ENCODE peak calls at places on chromosomes 5 and 9, in six cellular contexts. C, P, Y, J, X and F are unnamed samples.

GRCh38 chr5:72265032-72265903 is 54.8 kb downstream of the MRPS27 start:
- DNase-seq in X (no peak), P (no peak), C (no peak), Y (no peak), J (no peak), F (no peak)

GRCh38 chr9:134632329-134632728 is 9.3 kb upstream of the COL5A1 start:
- DNase-seq in J (no peak), Y (peak), X (no peak), P (no peak), C (no peak), F (no peak)

GRCh38 chr5:140875085-140876065 is at the start of gene PCDHA12:
- DNase-seq in Y (no peak), X (peak), P (no peak), J (no peak), C (peak), F (peak)

GRCh38 chr5:172830876-172831662 is 3.0 kb upstream of the ERGIC1 start:
- DNase-seq in X (no peak), J (no peak), P (peak), Y (no peak), C (no peak), F (no peak)

GRCh38 chr5:131538177-131538593 is 96.8 kb downstream of the RAPGEF6 start:
- DNase-seq in J (no peak), Y (no peak), X (no peak), P (no peak), C (peak), F (no peak)

GRCh38 chr9:9904021-9904420 is 708.8 kb downstream of the PTPRD start:
- DNase-seq in Y (no peak), J (no peak), X (no peak), P (no peak), C (no peak), F (no peak)

GRCh38 chr5:176965633-176966032 is 40.9 kb downstream of the UIMC1 start:
- DNase-seq in C (no peak), X (no peak), P (no peak), Y (no peak), J (no peak), F (no peak)

GRCh38 chr5:178668579-178668978 is 41.7 kb upstream of the CLK4 start:
- DNase-seq in X (no peak), Y (no peak), P (no peak), J (no peak), C (no peak), F (no peak)

GRCh38 chr9:32677931-32678330 is 42.5 kb upstream of the TAF1L start:
- DNase-seq in C (no peak), J (no peak), Y (no peak), P (no peak), X (no peak), F (no peak)

GRCh38 chr9:23537192-23538059 is 288.6 kb downstream of the ELAVL2 start:
- DNase-seq in X (peak), C (no peak), Y (no peak), P (no peak), J (no peak), F (peak)

GRCh38 chr5:72066658-72067057 is 40.6 kb upstream of the MAP1B start:
- DNase-seq in Y (no peak), J (no peak), P (peak), X (no peak), C (peak), F (no peak)

GRCh38 chr5:107633171-107633901 is 37.4 kb downstream of the EFNA5 start:
- DNase-seq in C (no peak), J (no peak), X (no peak), Y (no peak), P (no peak), F (no peak)

GRCh38 chr9:129885018-129885669 is 49.9 kb downstream of the USP20 start:
- DNase-seq in X (peak), J (peak), P (no peak), Y (peak), C (no peak), F (peak)

GRCh38 chr5:33834334-33834733 is 57.5 kb downstream of the ADAMTS12 start:
- DNase-seq in J (no peak), C (no peak), Y (no peak), X (no peak), P (no peak), F (no peak)

GRCh38 chr5:150618588-150619281 is 21.7 kb upstream of the SYNPO start:
- DNase-seq in P (no peak), Y (peak), J (peak), X (no peak), C (no peak), F (no peak)
- H3K27ac ChIP-seq in P (peak), Y (peak), J (peak), X (no peak), C (no peak), F (no peak)

DNA sequence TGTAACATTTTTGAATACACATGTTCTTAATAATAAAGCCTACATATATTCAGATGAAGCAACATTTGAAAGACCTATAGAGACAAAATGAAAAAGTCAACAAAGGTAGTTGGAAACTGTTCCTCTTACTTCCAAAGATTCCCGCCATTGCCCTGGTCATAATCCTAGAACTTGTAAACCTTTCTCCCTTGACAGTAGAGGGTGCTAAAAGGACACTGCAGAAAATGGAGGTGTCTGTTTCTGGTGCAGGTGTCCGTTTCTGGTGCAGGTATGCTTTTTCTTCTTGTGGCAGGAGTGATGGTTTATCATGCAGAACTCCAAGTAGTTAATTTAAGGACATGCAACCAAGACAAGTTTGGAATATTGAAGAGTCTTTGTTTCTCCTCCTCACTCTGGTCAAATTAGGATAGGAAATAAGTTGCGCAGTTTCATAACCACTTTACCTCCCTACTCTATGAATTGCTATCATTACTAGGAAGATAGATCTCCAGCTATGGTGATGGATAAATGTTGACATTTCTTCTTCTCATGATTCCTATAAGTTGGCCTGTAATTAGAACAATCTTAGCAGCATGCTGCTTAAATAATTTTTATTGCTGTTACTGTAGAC is 56.0 kb upstream of the FAM174A start:
- DNase-seq in P (no peak), J (no peak), X (peak), Y (no peak), C (peak), F (no peak)
- TF ChIP-seq CTCF in P (peak), J (peak), X (peak), Y (peak), C (peak), F (peak)

DNA sequence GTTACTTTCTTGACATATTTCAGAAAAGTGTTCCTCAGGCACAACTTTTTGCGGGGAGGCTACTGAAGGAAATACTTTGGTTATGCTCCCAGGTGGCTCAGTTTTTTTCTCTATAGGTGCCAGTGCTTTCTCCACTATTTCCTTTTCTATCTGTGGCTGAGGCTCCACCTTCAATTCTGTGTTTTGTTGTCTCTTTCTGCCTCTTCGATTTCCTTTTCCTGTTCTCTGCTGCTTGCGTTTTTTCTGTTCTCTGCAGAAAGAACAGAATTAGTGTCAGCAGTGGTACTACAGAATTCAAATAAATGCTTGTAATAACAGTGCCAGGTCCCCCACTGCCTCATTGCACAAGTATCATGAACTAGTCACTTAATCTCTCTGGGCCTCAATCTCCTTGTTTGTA is 7.0 kb downstream of the HEMGN start:
- DNase-seq in P (no peak), Y (no peak), J (no peak), X (no peak), C (no peak), F (no peak)
- H3K4me3 ChIP-seq in P (no peak), Y (no peak), J (no peak), X (no peak), C (no peak), F (no peak)

DNA sequence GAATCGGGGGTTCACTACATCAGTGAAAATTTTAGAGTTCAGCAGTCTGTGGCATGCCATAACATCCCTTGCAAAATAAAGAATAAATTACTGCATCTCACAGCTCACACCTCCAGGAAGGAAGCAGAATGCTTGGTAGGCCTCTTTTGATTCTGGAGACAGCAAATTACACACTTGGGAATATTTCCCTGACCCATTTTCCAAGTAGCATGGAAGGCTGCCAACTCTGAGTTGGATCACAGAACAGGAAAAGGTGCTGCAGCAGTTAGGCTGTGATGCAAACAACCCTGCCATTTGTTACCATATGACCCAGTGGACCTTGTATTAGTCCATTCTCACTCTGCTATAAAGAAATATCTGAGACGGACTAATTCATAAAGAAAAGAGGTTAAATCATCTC is 293.5 kb downstream of the ASTN2 start:
- DNase-seq in Y (no peak), P (no peak), C (no peak), X (no peak), J (no peak), F (no peak)
- H3K27ac ChIP-seq in Y (no peak), P (no peak), C (no peak), X (no peak), J (no peak), F (no peak)

GRCh38 chr5:147617191-147617606 is 107.3 kb upstream of the DPYSL3 start:
- DNase-seq in J (no peak), C (no peak), P (no peak), Y (no peak), X (no peak), F (no peak)
- TF ChIP-seq CTCF in J (no peak), C (no peak), P (no peak), Y (no peak), X (no peak), F (no peak)

GRCh38 chr5:84343171-84343570 is 41.5 kb downstream of the EDIL3 start:
- DNase-seq in P (no peak), C (no peak), Y (no peak), J (no peak), X (no peak), F (no peak)
- H3K4me3 ChIP-seq in P (no peak), C (no peak), Y (no peak), J (no peak), X (no peak), F (no peak)

GRCh38 chr5:160064979-160065619 is 54.2 kb downstream of the PWWP2A start:
- DNase-seq in J (peak), X (no peak), C (no peak), Y (no peak), P (no peak), F (no peak)
- H3K27ac ChIP-seq in J (peak), X (peak), C (no peak), Y (no peak), P (no peak), F (no peak)

GRCh38 chr9:35406183-35406959 is 83.5 kb upstream of the RUSC2 start:
- DNase-seq in C (no peak), J (peak), Y (no peak), P (no peak), X (peak), F (no peak)
- TF ChIP-seq CTCF in C (no peak), J (no peak), Y (no peak), P (no peak), X (peak), F (no peak)